ENCODE peak calls at places on chromosomes 4 and X, in six cellular contexts. X is fibroblast of pulmonary artery, H is brain microvascular endothelial cell, K is fibroblast of mammary gland, A is lower leg skin, N is lower lobe of right lung. G is an unnamed sample.

GRCh38 chr4:6771229-6771671 is 11.3 kb upstream of the KIAA0232 start:
- DNase-seq in A (no peak), H (no peak), N (peak), X (no peak), K (peak), G (no peak)

GRCh38 chrX:29728639-29729038 is 486.7 kb upstream of the MAGEB2 start:
- DNase-seq in K (no peak), A (no peak), H (no peak), X (peak), N (no peak), G (peak)

GRCh38 chr4:151766691-151767090 is 5.9 kb upstream of the GATB start:
- DNase-seq in K (no peak), A (no peak), N (no peak), X (no peak), H (no peak), G (peak)

GRCh38 chrX:131747173-131747572 is 203.3 kb downstream of the OR13H1 start:
- DNase-seq in X (no peak), A (no peak), H (peak), N (no peak), K (peak), G (no peak)

GRCh38 chr4:1112821-1113182 is 562 bp downstream of the RNF212 start:
- DNase-seq in N (no peak), A (no peak), X (no peak), K (no peak), H (no peak), G (no peak)

GRCh38 chrX:109774706-109775105 is 41.6 kb upstream of the ACSL4 start:
- DNase-seq in X (peak), N (no peak), H (peak), A (no peak), K (peak), G (peak)

GRCh38 chr4:173272987-173273386 is 61.2 kb downstream of the HMGB2 start:
- DNase-seq in H (no peak), A (no peak), X (peak), K (peak), N (no peak), G (peak)

GRCh38 chr4:102665527-102665926 is 95.2 kb downstream of the MANBA start:
- DNase-seq in A (no peak), N (no peak), K (peak), X (no peak), H (no peak), G (peak)

GRCh38 chrX:40570346-40571093 is 10.2 kb upstream of the ATP6AP2 start:
- DNase-seq in X (no peak), N (no peak), H (no peak), A (no peak), K (no peak), G (no peak)

GRCh38 chr4:18077808-18078207 is 56.3 kb upstream of the LCORL start:
- DNase-seq in N (no peak), A (no peak), K (no peak), X (no peak), H (no peak), G (no peak)

GRCh38 chr4:176137626-176138025 is 57.8 kb downstream of the SPATA4 start:
- DNase-seq in N (no peak), X (peak), H (no peak), A (no peak), K (peak), G (peak)

GRCh38 chr4:3262208-3263052 is 13.5 kb downstream of the MSANTD1 start:
- DNase-seq in K (no peak), H (no peak), N (no peak), A (no peak), X (no peak), G (no peak)

GRCh38 chr4:5378002-5378401 is 326.7 kb downstream of the STK32B start:
- DNase-seq in A (no peak), X (no peak), N (no peak), K (peak), H (no peak), G (peak)
- TF ChIP-seq CTCF in A (no peak), X (no peak), N (no peak), K (peak), H (peak), G (no peak)

GRCh38 chrX:21658152-21658737 is at the start of gene KLHL34:
- DNase-seq in N (no peak), H (no peak), X (no peak), A (no peak), K (no peak), G (no peak)

GRCh38 chrX:21657318-21658151 is 595 bp downstream of the KLHL34 start:
- DNase-seq in A (no peak), X (no peak), K (no peak), N (no peak), H (no peak), G (no peak)

GRCh38 chrX:21658746-21659145 is 616 bp upstream of the KLHL34 start:
- DNase-seq in A (no peak), X (no peak), K (no peak), H (no peak), N (no peak), G (peak)

GRCh38 chrX:21661316-21661715 is 3.2 kb upstream of the KLHL34 start:
- DNase-seq in N (no peak), K (no peak), H (no peak), X (no peak), A (no peak), G (peak)

DNA sequence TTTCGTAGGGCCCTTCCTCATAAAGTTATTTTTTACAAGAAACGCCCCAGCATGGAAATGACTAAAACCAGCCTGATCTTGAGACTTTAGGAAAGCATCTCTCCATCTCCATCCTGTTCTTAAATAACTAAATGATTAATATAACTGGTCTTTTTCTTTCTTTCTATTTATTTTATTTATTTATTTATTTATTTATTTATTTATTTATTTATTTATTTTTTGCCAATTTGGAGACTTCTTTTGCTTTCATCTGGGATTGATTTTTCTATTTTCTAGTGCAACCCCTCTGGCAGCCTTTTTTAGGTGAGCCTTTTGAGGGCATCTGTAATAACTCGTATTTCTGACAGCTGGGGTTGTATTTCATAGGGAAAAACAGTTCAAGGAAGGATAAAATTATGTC is 1.2 kb upstream of the KLHL34 start:
- DNase-seq in K (no peak), N (no peak), X (no peak), A (no peak), H (no peak), G (no peak)
- H3K4me3 ChIP-seq in K (no peak), N (no peak), X (no peak), A (no peak), H (no peak), G (no peak)

GRCh38 chrX:118627084-118627758 is 100.2 kb upstream of the IL13RA1 start:
- DNase-seq in A (no peak), H (no peak), K (peak), N (no peak), X (peak), G (peak)
- TF ChIP-seq CTCF in A (no peak), H (peak), K (peak), N (no peak), X (peak), G (peak)

GRCh38 chrX:107675365-107675654 is 47.0 kb downstream of the PRPS1 start:
- DNase-seq in A (no peak), H (no peak), X (no peak), K (no peak), N (no peak), G (no peak)
- H3K4me3 ChIP-seq in A (no peak), H (peak), X (peak), K (peak), N (peak), G (peak)

DNA sequence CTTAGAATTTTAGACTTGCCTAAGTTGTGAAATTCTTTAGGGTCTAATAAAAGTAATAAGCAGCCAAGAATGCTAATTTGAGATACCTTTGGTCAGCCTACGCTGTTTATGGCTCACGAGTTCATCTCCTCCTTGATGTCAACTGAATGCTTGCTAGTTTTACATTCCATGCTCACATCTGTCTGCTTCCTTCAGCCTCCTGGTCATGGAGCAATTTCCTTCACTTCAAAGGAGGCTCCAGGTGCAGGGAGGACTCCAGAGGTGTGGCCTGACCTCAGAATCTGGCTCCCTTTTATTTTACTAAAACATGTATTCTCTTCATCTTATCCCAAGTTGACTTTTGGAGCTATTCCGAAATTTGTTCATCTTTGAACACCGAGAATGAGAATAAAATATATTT is 23.3 kb upstream of the LNX1 start:
- DNase-seq in X (no peak), N (no peak), H (no peak), A (no peak), K (no peak), G (peak)
- TF ChIP-seq CTCF in X (peak), N (no peak), H (peak), A (no peak), K (peak), G (peak)

GRCh38 chr4:41750624-41751324 is 2.2 kb upstream of the PHOX2B start:
- DNase-seq in H (no peak), K (no peak), N (no peak), X (no peak), A (no peak), G (no peak)
- H3K4me3 ChIP-seq in H (no peak), K (no peak), N (no peak), X (no peak), A (no peak), G (no peak)

GRCh38 chr4:169185133-169185956 is 85.4 kb downstream of the SH3RF1 start:
- DNase-seq in N (no peak), K (no peak), A (no peak), X (no peak), H (no peak), G (peak)
- TF ChIP-seq CTCF in N (no peak), K (no peak), A (no peak), X (peak), H (peak), G (peak)

G was measured in epithelial cell of esophagus.